ENCODE peak calls at places on chromosome 10, in nine cellular contexts. P, L, R, Y, U, N, Q, D and A are unnamed samples.

GRCh38 chr10:106424981-106425380 is 739.5 kb downstream of the SORCS1 start:
- DNase-seq in P (no peak), L (no peak), R (no peak), Y (no peak), U (no peak), N (no peak), Q (no peak), D (no peak), A (no peak)

GRCh38 chr10:32684291-32684690 is 238.4 kb downstream of the CCDC7 start:
- DNase-seq in P (no peak), L (no peak), R (no peak), Y (no peak), U (no peak), N (no peak), Q (no peak), D (no peak), A (no peak)

GRCh38 chr10:8279598-8279997 is 225.1 kb downstream of the GATA3 start:
- DNase-seq in P (no peak), L (no peak), R (no peak), Y (peak; percentile 21), U (no peak), N (no peak), Q (no peak), D (no peak), A (no peak)

GRCh38 chr10:77873558-77874380 is 52.8 kb downstream of the DLG5 start:
- DNase-seq in P (peak; percentile 56), L (peak; percentile 58), R (no peak), Y (peak; percentile 52), U (no peak), N (no peak), Q (no peak), D (peak; percentile 20), A (peak; percentile 36)

GRCh38 chr10:112848212-112848611 is 101.8 kb upstream of the TCF7L2 start:
- DNase-seq in P (no peak), L (no peak), R (no peak), Y (no peak), U (no peak), N (no peak), Q (no peak), D (no peak), A (no peak)

GRCh38 chr10:73865459-73866442 is 8.6 kb downstream of the CAMK2G start:
- DNase-seq in P (peak; percentile 69), L (no peak), R (no peak), Y (no peak), U (no peak), N (no peak), Q (no peak), D (peak; percentile 93), A (no peak)

GRCh38 chr10:31242902-31243301 is 76.1 kb upstream of the ZEB1 start:
- DNase-seq in P (peak; percentile 28), L (no peak), R (no peak), Y (peak; percentile 79), U (no peak), N (no peak), Q (peak; percentile 45), D (peak; percentile 22), A (no peak)

GRCh38 chr10:112250555-112250954 is 32.6 kb upstream of the TECTB start:
- DNase-seq in P (no peak), L (no peak), R (no peak), Y (peak; percentile 40), U (no peak), N (no peak), Q (no peak), D (no peak), A (no peak)

GRCh38 chr10:86732771-86733170 is 23.6 kb upstream of the BMPR1A start:
- DNase-seq in P (no peak), L (no peak), R (no peak), Y (no peak), U (no peak), N (no peak), Q (no peak), D (no peak), A (peak; percentile 77)